ENCODE peak calls at places on chromosomes 5 and 9, in six cellular contexts. One of them, this sample, is unnamed.
A peak's percentile ranks its signal among the peaks of the same experiment; 100 is the strongest.

GRCh38 chr5:111998871-111999270 is 241.9 kb upstream of the NREP start:
- DNase-seq in ovary: no peak
- DNase-seq in heart left ventricle: no peak
- DNase-seq in lower lobe of right lung: no peak
- DNase-seq in colonic mucosa: no peak
- DNase-seq in psoas muscle: no peak
- DNase-seq in this sample: no peak

GRCh38 chr9:655875-656274 is 185.6 kb upstream of the DMRT1 start:
- DNase-seq in ovary: peak; percentile 57
- DNase-seq in psoas muscle: peak; percentile 87
- DNase-seq in heart left ventricle: peak; percentile 89
- DNase-seq in lower lobe of right lung: peak; percentile 64
- DNase-seq in colonic mucosa: no peak
- DNase-seq in this sample: no peak

GRCh38 chr9:19127881-19128719 is 808 bp upstream of the PLIN2 start:
- DNase-seq in colonic mucosa: peak; percentile 50
- DNase-seq in ovary: peak; percentile 32
- DNase-seq in psoas muscle: no peak
- DNase-seq in heart left ventricle: peak; percentile 33
- DNase-seq in lower lobe of right lung: peak; percentile 66
- DNase-seq in this sample: peak; percentile 52

GRCh38 chr9:76758476-76758875 is 5.8 kb upstream of the PCA3 start:
- DNase-seq in heart left ventricle: no peak
- DNase-seq in colonic mucosa: no peak
- DNase-seq in psoas muscle: no peak
- DNase-seq in lower lobe of right lung: no peak
- DNase-seq in ovary: no peak
- DNase-seq in this sample: no peak

GRCh38 chr5:9124071-9124470 is 421.8 kb downstream of the SEMA5A start:
- DNase-seq in psoas muscle: no peak
- DNase-seq in colonic mucosa: no peak
- DNase-seq in lower lobe of right lung: no peak
- DNase-seq in heart left ventricle: no peak
- DNase-seq in ovary: no peak
- DNase-seq in this sample: no peak

GRCh38 chr5:71537681-71538080 is 49.5 kb upstream of the MCCC2 start:
- DNase-seq in lower lobe of right lung: no peak
- DNase-seq in psoas muscle: no peak
- DNase-seq in colonic mucosa: no peak
- DNase-seq in ovary: no peak
- DNase-seq in heart left ventricle: no peak
- DNase-seq in this sample: no peak

GRCh38 chr9:35690447-35691324 is 961 bp upstream of the TPM2 start:
- DNase-seq in colonic mucosa: peak; percentile 73
- DNase-seq in heart left ventricle: peak; percentile 89
- DNase-seq in ovary: peak; percentile 85
- DNase-seq in psoas muscle: peak; percentile 90
- DNase-seq in lower lobe of right lung: peak; percentile 77
- DNase-seq in this sample: peak; percentile 28

GRCh38 chr9:90219548-90220118 is 423.0 kb downstream of the DIRAS2 start:
- DNase-seq in colonic mucosa: peak; percentile 52
- DNase-seq in heart left ventricle: no peak
- DNase-seq in psoas muscle: no peak
- DNase-seq in ovary: no peak
- DNase-seq in lower lobe of right lung: peak; percentile 56
- DNase-seq in this sample: peak; percentile 21

GRCh38 chr5:158139161-158139560 is 280.2 kb upstream of the CLINT1 start:
- DNase-seq in ovary: no peak
- DNase-seq in colonic mucosa: no peak
- DNase-seq in lower lobe of right lung: no peak
- DNase-seq in psoas muscle: no peak
- DNase-seq in heart left ventricle: no peak
- DNase-seq in this sample: no peak

GRCh38 chr5:14306415-14306814 is 163.3 kb downstream of the TRIO start:
- DNase-seq in lower lobe of right lung: no peak
- DNase-seq in ovary: no peak
- DNase-seq in colonic mucosa: no peak
- DNase-seq in psoas muscle: no peak
- DNase-seq in heart left ventricle: no peak
- DNase-seq in this sample: no peak

GRCh38 chr5:172775326-172776234 is 4.6 kb upstream of the DUSP1 start:
- DNase-seq in ovary: no peak
- DNase-seq in colonic mucosa: peak; percentile 73
- DNase-seq in psoas muscle: peak; percentile 95
- DNase-seq in heart left ventricle: no peak
- DNase-seq in lower lobe of right lung: peak; percentile 93
- DNase-seq in this sample: no peak

GRCh38 chr9:125541840-125542243 is 165.2 kb downstream of the MAPKAP1 start:
- DNase-seq in psoas muscle: no peak
- DNase-seq in lower lobe of right lung: no peak
- DNase-seq in colonic mucosa: no peak
- DNase-seq in heart left ventricle: peak; percentile 44
- DNase-seq in ovary: peak; percentile 44
- DNase-seq in this sample: no peak

GRCh38 chr5:108278285-108279240 is 103.3 kb downstream of the FBXL17 start:
- DNase-seq in lower lobe of right lung: no peak
- DNase-seq in heart left ventricle: no peak
- DNase-seq in colonic mucosa: no peak
- DNase-seq in ovary: no peak
- DNase-seq in psoas muscle: no peak
- DNase-seq in this sample: no peak

GRCh38 chr9:129716091-129716490 is 36.8 kb downstream of the PTGES start:
- DNase-seq in heart left ventricle: no peak
- DNase-seq in ovary: no peak
- DNase-seq in psoas muscle: no peak
- DNase-seq in colonic mucosa: no peak
- DNase-seq in lower lobe of right lung: no peak
- DNase-seq in this sample: no peak

GRCh38 chr9:112007575-112008240 is 111.1 kb downstream of the UGCG start:
- DNase-seq in lower lobe of right lung: no peak
- DNase-seq in psoas muscle: no peak
- DNase-seq in heart left ventricle: no peak
- DNase-seq in ovary: no peak
- DNase-seq in colonic mucosa: no peak
- DNase-seq in this sample: no peak

GRCh38 chr9:34185778-34186551 is 7.1 kb downstream of the UBAP1 start:
- DNase-seq in ovary: no peak
- DNase-seq in heart left ventricle: peak; percentile 40
- DNase-seq in psoas muscle: no peak
- DNase-seq in lower lobe of right lung: no peak
- DNase-seq in colonic mucosa: no peak
- DNase-seq in this sample: peak; percentile 34

GRCh38 chr5:103918668-103919367 is 356.2 kb upstream of the NUDT12 start:
- DNase-seq in ovary: no peak
- DNase-seq in lower lobe of right lung: no peak
- DNase-seq in psoas muscle: no peak
- DNase-seq in colonic mucosa: no peak
- DNase-seq in heart left ventricle: no peak
- DNase-seq in this sample: no peak

GRCh38 chr5:29697786-29698414 is 1495.6 kb upstream of the CDH6 start:
- DNase-seq in psoas muscle: no peak
- DNase-seq in colonic mucosa: no peak
- DNase-seq in ovary: no peak
- DNase-seq in lower lobe of right lung: no peak
- DNase-seq in heart left ventricle: no peak
- DNase-seq in this sample: no peak

GRCh38 chr5:133469252-133469651 is 143.1 kb downstream of the FSTL4 start:
- DNase-seq in lower lobe of right lung: no peak
- DNase-seq in ovary: no peak
- DNase-seq in colonic mucosa: no peak
- DNase-seq in heart left ventricle: no peak
- DNase-seq in psoas muscle: no peak
- DNase-seq in this sample: no peak

GRCh38 chr5:138440226-138441073 is 1.6 kb downstream of the REEP2 start:
- DNase-seq in heart left ventricle: no peak
- DNase-seq in ovary: peak; percentile 29
- DNase-seq in colonic mucosa: no peak
- DNase-seq in psoas muscle: no peak
- DNase-seq in lower lobe of right lung: no peak
- DNase-seq in this sample: no peak

GRCh38 chr9:99133145-99133544 is 28.2 kb downstream of the TGFBR1 start:
- DNase-seq in ovary: no peak
- DNase-seq in lower lobe of right lung: no peak
- DNase-seq in heart left ventricle: no peak
- DNase-seq in colonic mucosa: no peak
- DNase-seq in psoas muscle: no peak
- DNase-seq in this sample: no peak
- H3K4me1 ChIP-seq in ovary: no peaks in the 10 kb centered on the region
- H3K4me1 ChIP-seq in lower lobe of right lung: peaks cover 34% of the 10 kb centered on the region
- H3K4me1 ChIP-seq in heart left ventricle: no peaks in the 10 kb centered on the region
- H3K4me1 ChIP-seq in colonic mucosa: no peaks in the 10 kb centered on the region
- H3K4me1 ChIP-seq in psoas muscle: peaks cover 35% of the 10 kb centered on the region
- H3K4me1 ChIP-seq in this sample: peaks cover 75% of the 10 kb centered on the region

GRCh38 chr5:150789943-150790611 is 11.5 kb downstream of the SMIM3 start:
- DNase-seq in colonic mucosa: no peak
- DNase-seq in ovary: peak; percentile 30
- DNase-seq in heart left ventricle: no peak
- DNase-seq in lower lobe of right lung: no peak
- DNase-seq in psoas muscle: peak; percentile 53
- DNase-seq in this sample: peak; percentile 39
- H3K27ac ChIP-seq in colonic mucosa: peak overlapping the region; percentile 56
- H3K27ac ChIP-seq in ovary: no peak overlapping the region
- H3K27ac ChIP-seq in heart left ventricle: peak overlapping the region; percentile 58
- H3K27ac ChIP-seq in lower lobe of right lung: peak overlapping the region; percentile 26
- H3K27ac ChIP-seq in psoas muscle: peak overlapping the region; percentile 51
- H3K27ac ChIP-seq in this sample: peak overlapping the region; percentile 4

GRCh38 chr9:133703571-133704399 is 34.4 kb downstream of the SARDH start:
- DNase-seq in lower lobe of right lung: no peak
- DNase-seq in colonic mucosa: no peak
- DNase-seq in psoas muscle: peak; percentile 31
- DNase-seq in ovary: peak; percentile 44
- DNase-seq in heart left ventricle: no peak
- DNase-seq in this sample: no peak
- H3K4me3 ChIP-seq in lower lobe of right lung: no peak overlapping the region
- H3K4me3 ChIP-seq in colonic mucosa: no peak overlapping the region
- H3K4me3 ChIP-seq in psoas muscle: no peak overlapping the region
- H3K4me3 ChIP-seq in ovary: no peak overlapping the region
- H3K4me3 ChIP-seq in heart left ventricle: no peak overlapping the region
- H3K4me3 ChIP-seq in this sample: no peak overlapping the region

GRCh38 chr5:177404641-177405134 is 4.2 kb upstream of the PFN3 start:
- DNase-seq in colonic mucosa: no peak
- DNase-seq in ovary: peak; percentile 48
- DNase-seq in lower lobe of right lung: no peak
- DNase-seq in heart left ventricle: no peak
- DNase-seq in psoas muscle: no peak
- DNase-seq in this sample: no peak
- H3K4me1 ChIP-seq in colonic mucosa: peaks cover 29% of the 10 kb centered on the region
- H3K4me1 ChIP-seq in ovary: peaks cover 9% of the 10 kb centered on the region
- H3K4me1 ChIP-seq in lower lobe of right lung: peaks cover 49% of the 10 kb centered on the region
- H3K4me1 ChIP-seq in heart left ventricle: peaks cover 29% of the 10 kb centered on the region
- H3K4me1 ChIP-seq in psoas muscle: peaks cover 14% of the 10 kb centered on the region
- H3K4me1 ChIP-seq in this sample: peaks cover 39% of the 10 kb centered on the region

DNA sequence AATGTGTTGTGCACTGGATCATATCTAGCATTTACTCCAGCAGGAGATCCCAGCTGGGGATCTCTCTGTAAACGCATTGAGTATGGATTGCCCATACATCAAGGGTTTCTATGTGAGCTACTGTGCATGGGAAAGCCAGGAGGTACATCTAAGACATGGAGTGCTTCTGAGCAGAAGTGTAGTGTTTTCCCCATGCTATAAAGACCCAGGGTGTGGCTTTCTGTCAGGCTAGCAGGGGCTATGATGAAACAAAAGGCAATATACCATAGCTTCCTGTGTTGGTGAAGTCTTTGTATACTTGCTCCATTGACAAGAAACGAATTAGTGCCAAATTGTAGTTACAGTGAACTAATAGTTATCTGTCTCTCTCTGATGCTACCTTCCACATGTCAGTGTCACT is 329.3 kb upstream of the TLE4 start:
- DNase-seq in heart left ventricle: no peak
- DNase-seq in ovary: no peak
- DNase-seq in lower lobe of right lung: no peak
- DNase-seq in psoas muscle: no peak
- DNase-seq in colonic mucosa: no peak
- DNase-seq in this sample: no peak
- H3K27ac ChIP-seq in heart left ventricle: no peak overlapping the region
- H3K27ac ChIP-seq in ovary: no peak overlapping the region
- H3K27ac ChIP-seq in lower lobe of right lung: no peak overlapping the region
- H3K27ac ChIP-seq in psoas muscle: no peak overlapping the region
- H3K27ac ChIP-seq in colonic mucosa: no peak overlapping the region
- H3K27ac ChIP-seq in this sample: no peak overlapping the region

DNA sequence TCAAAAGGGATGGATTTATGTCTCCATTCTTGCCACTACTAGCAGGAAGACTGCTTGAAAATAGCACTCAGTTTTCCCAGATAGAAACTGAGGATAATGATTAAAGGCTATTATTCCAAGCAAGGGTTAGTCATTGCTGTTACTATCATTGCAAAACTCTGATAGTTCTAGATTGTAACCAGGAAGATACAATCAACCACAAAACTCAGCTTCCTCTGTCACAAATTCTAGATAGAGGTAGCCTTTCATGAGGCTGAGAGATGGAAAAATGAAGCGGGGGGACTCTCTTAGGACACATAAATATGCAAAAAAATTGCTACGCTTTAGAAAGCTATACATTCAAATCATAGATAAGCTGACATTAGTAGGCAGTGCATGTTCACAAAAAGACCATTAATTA is 3.1 kb downstream of the ANXA1 start:
- DNase-seq in ovary: no peak
- DNase-seq in colonic mucosa: no peak
- DNase-seq in heart left ventricle: no peak
- DNase-seq in psoas muscle: no peak
- DNase-seq in lower lobe of right lung: no peak
- DNase-seq in this sample: peak; percentile 67
- H3K4me3 ChIP-seq in ovary: no peak overlapping the region
- H3K4me3 ChIP-seq in colonic mucosa: no peak overlapping the region
- H3K4me3 ChIP-seq in heart left ventricle: no peak overlapping the region
- H3K4me3 ChIP-seq in psoas muscle: peak overlapping the region; percentile 65
- H3K4me3 ChIP-seq in lower lobe of right lung: peak overlapping the region; percentile 53
- H3K4me3 ChIP-seq in this sample: peak overlapping the region; percentile 3